ENCODE peak calls at places on chromosomes 4 and X, in ten cellular contexts. N is NCI-H82; R is kidney; K is left lung; L is GM10248; B is stimulated activated CD8-positive, alpha-beta memory T cell treated with anti-CD3 and anti-CD28 coated beads, Interleukin-15, amount 100 ng/mL, for 24 hours; J is GM12891; S is activated CD8-positive, alpha-beta T cell treated with anti-CD3 and anti-CD28 coated beads for 36 hours; X is T-helper 2 cell; I is activated naive CD4-positive, alpha-beta T cell treated with Interleukin-2 at 50 U/mL for 16 hours. U is an unnamed sample.

GRCh38 chr4:6472387-6473263 is at the start of gene PPP2R2C:
- DNase-seq in S (no peak), R (no peak), N (no peak), L (no peak), B (no peak), K (peak; percentile 70), I (no peak), X (no peak), J (no peak), U (no peak)

GRCh38 chr4:139665690-139666529 is at the start of gene MGST2:
- DNase-seq in L (peak; percentile 74), I (peak; percentile 27), S (peak; percentile 59), J (peak; percentile 37), X (no peak), N (peak; percentile 67), R (peak; percentile 90), B (no peak), K (peak; percentile 90), U (peak; percentile 64)

GRCh38 chr4:127829014-127829413 is 46.9 kb downstream of the HSPA4L start:
- DNase-seq in X (no peak), R (no peak), S (no peak), B (no peak), L (peak; percentile 41), I (no peak), N (no peak), K (no peak), J (peak; percentile 2), U (no peak)

GRCh38 chr4:120704529-120704928 is 218.0 kb downstream of the PRDM5 start:
- DNase-seq in I (no peak), S (no peak), R (no peak), N (no peak), X (no peak), J (no peak), B (no peak), K (no peak), L (no peak), U (no peak)

GRCh38 chr4:36172650-36173049 is 71.7 kb downstream of the ARAP2 start:
- DNase-seq in J (no peak), R (no peak), L (no peak), S (no peak), B (no peak), N (no peak), X (no peak), I (no peak), K (no peak), U (no peak)

GRCh38 chr4:1177274-1178141 is 5.1 kb upstream of the SPON2 start:
- DNase-seq in I (peak; percentile 23), S (peak; percentile 72), K (peak; percentile 65), X (peak; percentile 85), N (peak; percentile 81), B (no peak), L (peak; percentile 13), J (no peak), R (peak; percentile 63), U (no peak)

GRCh38 chr4:189146994-189147929 is 793.4 kb upstream of the FRG1 start:
- DNase-seq in N (no peak), R (no peak), S (no peak), X (no peak), I (no peak), K (no peak), L (no peak), J (no peak), B (no peak), U (no peak)

GRCh38 chr4:106368678-106369077 is at the start of gene GIMD1:
- DNase-seq in I (no peak), N (no peak), X (no peak), K (no peak), R (no peak), S (no peak), L (no peak), B (no peak), J (no peak), U (no peak)

GRCh38 chr4:123398151-123398802 is 1.7 kb downstream of the SPRY1 start:
- DNase-seq in N (peak; percentile 66), R (peak; percentile 89), B (peak; percentile 27), J (peak; percentile 58), L (peak; percentile 75), I (peak; percentile 65), K (peak; percentile 94), X (peak; percentile 64), S (peak; percentile 77), U (peak; percentile 79)

GRCh38 chr4:179399054-179399782 is 1957.0 kb upstream of the AGA start:
- DNase-seq in J (no peak), B (no peak), S (no peak), R (no peak), X (no peak), I (no peak), L (no peak), N (no peak), K (no peak), U (no peak)

GRCh38 chrX:134418317-134419113 is 41.5 kb upstream of the HPRT1 start:
- DNase-seq in B (no peak), R (no peak), N (no peak), J (no peak), S (no peak), K (no peak), I (no peak), L (no peak), X (no peak), U (no peak)

GRCh38 chr4:162839814-162840213 is 326.9 kb downstream of the NAF1 start:
- DNase-seq in X (no peak), R (no peak), K (no peak), J (no peak), S (no peak), I (no peak), B (no peak), N (peak; percentile 5), L (no peak), U (no peak)

GRCh38 chrX:84873176-84873575 is 130.5 kb upstream of the APOOL start:
- DNase-seq in J (no peak), L (no peak), X (no peak), N (no peak), B (no peak), K (no peak), I (no peak), S (no peak), R (no peak), U (no peak)

GRCh38 chrX:9997524-9997923 is 30.4 kb downstream of the CLDN34 start:
- DNase-seq in B (no peak), S (peak; percentile 86), K (no peak), X (no peak), R (no peak), I (peak; percentile 77), N (no peak), L (peak; percentile 47), J (no peak), U (peak; percentile 83)

GRCh38 chrX:29434939-29435338 is 780.4 kb upstream of the MAGEB2 start:
- DNase-seq in J (no peak), X (no peak), R (no peak), L (no peak), N (no peak), I (no peak), K (no peak), S (no peak), B (no peak), U (no peak)

GRCh38 chr4:6343950-6344408 is 74.3 kb downstream of the WFS1 start:
- DNase-seq in R (peak; percentile 74), S (no peak), I (no peak), J (no peak), N (peak; percentile 16), K (peak; percentile 54), X (no peak), L (no peak), B (no peak), U (peak; percentile 42)

GRCh38 chr4:10655968-10656367 is 28.6 kb downstream of the CLNK start:
- DNase-seq in S (no peak), B (no peak), N (no peak), X (no peak), L (no peak), J (no peak), K (no peak), I (no peak), R (no peak), U (no peak)

GRCh38 chr4:124432500-124432899 is 280.0 kb downstream of the ANKRD50 start:
- DNase-seq in J (no peak), K (no peak), R (no peak), N (no peak), I (no peak), L (no peak), X (no peak), B (no peak), S (no peak), U (no peak)

GRCh38 chr4:47383829-47384427 is 79.6 kb downstream of the COMMD8 start:
- DNase-seq in I (no peak), X (no peak), N (peak; percentile 62), S (no peak), L (peak; percentile 22), J (no peak), R (no peak), B (no peak), K (no peak), U (peak; percentile 45)

GRCh38 chr4:8818063-8818881 is 53.4 kb downstream of the HMX1 start:
- DNase-seq in I (no peak), B (no peak), L (no peak), X (no peak), J (no peak), K (peak; percentile 36), R (peak; percentile 44), S (no peak), N (no peak), U (no peak)

GRCh38 chr4:7076694-7077082 is 8.8 kb upstream of the GRPEL1 start:
- DNase-seq in X (no peak), S (no peak), K (no peak), L (no peak), J (no peak), N (no peak), I (no peak), R (no peak), B (no peak), U (no peak)

GRCh38 chr4:152382057-152382785 is 153.7 kb downstream of the FBXW7 start:
- DNase-seq in K (no peak), R (no peak), S (no peak), B (no peak), I (no peak), N (no peak), X (no peak), L (no peak), J (no peak), U (no peak)

GRCh38 chr4:21476753-21477152 is 471.8 kb downstream of the KCNIP4 start:
- DNase-seq in K (no peak), X (no peak), S (no peak), I (no peak), B (no peak), L (no peak), R (no peak), N (no peak), J (no peak), U (no peak)

GRCh38 chrX:10101269-10101668 is 55.5 kb upstream of the CLCN4 start:
- DNase-seq in K (no peak), J (no peak), X (no peak), N (no peak), S (no peak), R (no peak), L (no peak), I (no peak), B (no peak), U (no peak)

GRCh38 chr4:8355864-8356565 is 84.5 kb downstream of the ACOX3 start:
- DNase-seq in N (no peak), S (no peak), L (no peak), X (no peak), K (no peak), R (no peak), J (no peak), I (no peak), B (no peak), U (no peak)

GRCh38 chrX:40866878-40867277 is 131.5 kb upstream of the MED14 start:
- DNase-seq in J (no peak), I (no peak), B (no peak), K (no peak), N (no peak), L (no peak), R (no peak), S (no peak), X (no peak), U (no peak)

GRCh38 chrX:23341452-23341851 is 6.8 kb downstream of the PTCHD1 start:
- DNase-seq in L (no peak), I (no peak), X (no peak), K (no peak), S (no peak), R (no peak), J (no peak), N (no peak), B (no peak), U (no peak)

GRCh38 chr4:163542275-163542674 is 47.8 kb downstream of the TMA16 start:
- DNase-seq in S (no peak), L (no peak), I (no peak), X (no peak), R (no peak), K (no peak), B (no peak), J (no peak), N (no peak), U (no peak)